ENCODE peak calls at places on chromosomes 4 and X, in nine cellular contexts. V, U, K, T, N, L, B, W and D are unnamed samples.

GRCh38 chrX:47498411-47498810 is 15.4 kb upstream of the ZNF41 start:
- DNase-seq in V (no peak), U (no peak), K (no peak), T (no peak), N (no peak), L (no peak), B (no peak), W (no peak), D (no peak)

GRCh38 chr4:3655485-3656429 is 110.4 kb upstream of the ADRA2C start:
- DNase-seq in V (no peak), U (no peak), K (no peak), T (no peak), N (no peak), L (no peak), B (no peak), W (no peak), D (no peak)

GRCh38 chr4:174119818-174120217 is 163.6 kb downstream of the FBXO8 start:
- DNase-seq in V (no peak), U (no peak), K (no peak), T (no peak), N (no peak), L (no peak), B (no peak), W (no peak), D (no peak)

GRCh38 chr4:11497972-11498371 is 69.3 kb upstream of the HS3ST1 start:
- DNase-seq in V (no peak), U (no peak), K (no peak), T (no peak), N (peak; percentile 84), L (no peak), B (no peak), W (no peak), D (no peak)

GRCh38 chr4:122584517-122584916 is 36.3 kb downstream of the IL21 start:
- DNase-seq in V (no peak), U (peak; percentile 15), K (no peak), T (no peak), N (peak; percentile 74), L (no peak), B (no peak), W (no peak), D (no peak)

GRCh38 chrX:19794690-19795089 is 92.7 kb downstream of the SH3KBP1 start:
- DNase-seq in V (no peak), U (no peak), K (peak; percentile 29), T (no peak), N (peak; percentile 46), L (no peak), B (no peak), W (no peak), D (no peak)

GRCh38 chr4:11566440-11567022 is 137.8 kb upstream of the HS3ST1 start:
- DNase-seq in V (no peak), U (no peak), K (peak; percentile 88), T (no peak), N (no peak), L (no peak), B (no peak), W (no peak), D (no peak)

GRCh38 chr4:114598191-114599121 is at the start of gene UGT8:
- DNase-seq in V (no peak), U (peak; percentile 41), K (peak; percentile 92), T (no peak), N (peak; percentile 32), L (peak; percentile 79), B (peak; percentile 38), W (peak; percentile 25), D (peak; percentile 95)